ENCODE peak calls at places on chromosomes 13 and 19, in five cellular contexts. F is GM12878, C is SK-N-SH, G is K562, K is HepG2. S is an unnamed sample.

GRCh38 chr13:38483623-38484022 is 134.0 kb downstream of the UFM1 start:
- DNase-seq in F (no peak), C (no peak), G (no peak), K (no peak), S (no peak)

GRCh38 chr13:50449465-50449864 is 394.0 kb downstream of the DLEU7 start:
- DNase-seq in F (no peak), C (no peak), G (no peak), K (no peak), S (no peak)

GRCh38 chr13:33229446-33230177 is 55.9 kb downstream of the STARD13 start:
- DNase-seq in F (no peak), C (peak; percentile 49), G (no peak), K (peak; percentile 92), S (no peak)

GRCh38 chr13:77031869-77032268 is 4.9 kb upstream of the FBXL3 start:
- DNase-seq in F (no peak), C (no peak), G (no peak), K (no peak), S (no peak)

GRCh38 chr13:29577135-29578051 is 18.1 kb downstream of the SLC7A1 start:
- DNase-seq in F (no peak), C (no peak), G (no peak), K (no peak), S (no peak)

GRCh38 chr13:52983836-52984235 is 44.8 kb upstream of the OLFM4 start:
- DNase-seq in F (no peak), C (no peak), G (no peak), K (no peak), S (no peak)

GRCh38 chr19:17548145-17548544 is 7.3 kb upstream of the COLGALT1 start:
- DNase-seq in F (no peak), C (no peak), G (no peak), K (no peak), S (no peak)

GRCh38 chr13:63086286-63086685 is 1670.6 kb upstream of the PCDH20 start:
- DNase-seq in F (no peak), C (no peak), G (no peak), K (no peak), S (no peak)

GRCh38 chr13:113051641-113052040 is 54.0 kb upstream of the F7 start:
- DNase-seq in F (no peak), C (no peak), G (no peak), K (no peak), S (no peak)

GRCh38 chr19:44112802-44113137 is 429 bp upstream of the ZNF225 start:
- DNase-seq in F (no peak), C (no peak), G (no peak), K (no peak), S (no peak)

GRCh38 chr13:112747256-112747655 is 57.4 kb downstream of the ATP11A start:
- DNase-seq in F (no peak), C (no peak), G (no peak), K (no peak), S (no peak)

GRCh38 chr13:65836066-65836465 is 1394.1 kb downstream of the PCDH9 start:
- DNase-seq in F (no peak), C (no peak), G (no peak), K (no peak), S (no peak)

GRCh38 chr13:52615817-52616216 is 26.4 kb upstream of the HNRNPA1L2 start:
- DNase-seq in F (no peak), C (no peak), G (peak; percentile 12), K (peak; percentile 43), S (peak; percentile 16)

GRCh38 chr13:30143671-30144400 is 163.5 kb downstream of the KATNAL1 start:
- DNase-seq in F (no peak), C (no peak), G (no peak), K (no peak), S (no peak)

GRCh38 chr19:46513461-46514236 is 18.0 kb upstream of the PNMA8B start:
- DNase-seq in F (no peak), C (peak; percentile 87), G (peak; percentile 83), K (peak; percentile 44), S (peak; percentile 90)

GRCh38 chr13:95505265-95505664 is 47.3 kb upstream of the CLDN10 start:
- DNase-seq in F (no peak), C (no peak), G (no peak), K (no peak), S (no peak)

GRCh38 chr19:7670150-7670784 is 1.4 kb downstream of the RETN start:
- DNase-seq in F (no peak), C (no peak), G (no peak), K (no peak), S (no peak)

GRCh38 chr13:98482476-98483444 is 94.1 kb downstream of the STK24 start:
- DNase-seq in F (no peak), C (no peak), G (no peak), K (no peak), S (no peak)

GRCh38 chr13:33334831-33335230 is 49.3 kb upstream of the STARD13 start:
- DNase-seq in F (no peak), C (no peak), G (no peak), K (no peak), S (no peak)

GRCh38 chr13:43293986-43294880 is 270.8 kb downstream of the DNAJC15 start:
- DNase-seq in F (no peak), C (no peak), G (no peak), K (no peak), S (no peak)

GRCh38 chr13:67119481-67119883 is 110.7 kb downstream of the PCDH9 start:
- DNase-seq in F (no peak), C (no peak), G (no peak), K (no peak), S (no peak)

GRCh38 chr13:32538234-32538620 is 368 bp downstream of the N4BP2L2 start:
- DNase-seq in F (no peak), C (peak; percentile 45), G (no peak), K (peak; percentile 76), S (peak; percentile 27)

GRCh38 chr13:20901668-20902437 is 693 bp downstream of the XPO4 start:
- DNase-seq in F (no peak), C (peak; percentile 47), G (peak; percentile 64), K (peak; percentile 54), S (peak; percentile 41)

GRCh38 chr13:45928843-45929242 is 77.3 kb upstream of the SIAH3 start:
- DNase-seq in F (no peak), C (no peak), G (no peak), K (no peak), S (no peak)

GRCh38 chr19:45030825-45031224 is 8.0 kb upstream of the CLASRP start:
- DNase-seq in F (no peak), C (no peak), G (no peak), K (no peak), S (no peak)

GRCh38 chr13:51246411-51247298 is 24.5 kb downstream of the FAM124A start:
- DNase-seq in F (no peak), C (peak; percentile 80), G (no peak), K (no peak), S (no peak)

GRCh38 chr13:48265217-48265815 is 32.3 kb downstream of the ITM2B start:
- DNase-seq in F (peak; percentile 27), C (no peak), G (no peak), K (no peak), S (no peak)

GRCh38 chr19:19316082-19316481 is 4.2 kb downstream of the SUGP1 start:
- DNase-seq in F (no peak), C (no peak), G (no peak), K (no peak), S (no peak)

GRCh38 chr13:72221276-72221962 is 354.4 kb upstream of the DACH1 start:
- DNase-seq in F (no peak), C (no peak), G (peak; percentile 4), K (peak; percentile 28), S (peak; percentile 94)

GRCh38 chr13:54356849-54357248 is 1328.2 kb downstream of the OLFM4 start:
- DNase-seq in F (no peak), C (no peak), G (no peak), K (no peak), S (no peak)

GRCh38 chr19:29674374-29675119 is 9.3 kb downstream of the PLEKHF1 start:
- DNase-seq in F (no peak), C (no peak), G (no peak), K (no peak), S (no peak)

GRCh38 chr19:29673451-29674371 is 8.4 kb downstream of the PLEKHF1 start:
- DNase-seq in F (no peak), C (no peak), G (no peak), K (no peak), S (no peak)

GRCh38 chr19:29671393-29672076 is 6.3 kb downstream of the PLEKHF1 start:
- DNase-seq in F (peak; percentile 88), C (no peak), G (peak; percentile 63), K (peak; percentile 76), S (no peak)

GRCh38 chr19:29672319-29672932 is 7.2 kb downstream of the PLEKHF1 start:
- DNase-seq in F (no peak), C (no peak), G (peak; percentile 4), K (no peak), S (no peak)

GRCh38 chr19:29672933-29673336 is 7.7 kb downstream of the PLEKHF1 start:
- DNase-seq in F (peak; percentile 69), C (no peak), G (no peak), K (no peak), S (no peak)
- TF ChIP-seq FOXM1 in F (no peak), C (no peak), G (no peak), K (no peak), S (no peak)

DNA sequence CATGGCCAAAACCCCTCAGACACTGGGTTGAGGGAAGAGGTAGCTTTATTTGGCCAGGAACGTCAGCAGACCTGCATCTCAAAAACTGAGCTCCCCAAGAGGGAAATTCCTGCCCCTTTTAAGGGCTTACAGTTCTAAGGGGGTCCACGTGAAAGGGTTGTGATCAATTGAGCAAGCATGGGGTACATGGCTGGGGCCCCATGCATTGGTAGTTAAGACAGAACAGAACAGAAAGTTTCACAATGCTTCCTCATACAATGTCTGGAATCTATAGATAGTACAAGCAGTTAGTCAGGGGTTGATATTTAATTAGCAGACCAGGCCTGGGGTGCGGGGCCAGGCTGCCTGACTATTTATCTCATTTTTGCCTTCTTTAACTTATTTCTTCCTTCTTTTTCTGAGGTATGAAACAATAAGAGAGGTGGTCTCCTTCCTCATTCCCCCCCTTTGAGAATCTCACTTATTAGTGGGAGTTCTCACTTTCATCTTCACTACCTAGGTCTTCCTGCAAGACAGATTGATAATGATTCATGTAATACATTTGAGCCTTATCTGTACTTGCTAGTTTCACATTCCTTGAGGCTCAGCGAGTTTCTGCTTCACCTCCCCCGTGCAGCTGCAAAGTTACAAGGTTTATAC is 84.8 kb downstream of the SLC25A15 start:
- DNase-seq in F (no peak), C (no peak), G (no peak), K (no peak), S (no peak)
- TF ChIP-seq FOXM1 in F (no peak), C (no peak), G (no peak), K (no peak), S (no peak)

GRCh38 chr19:54248016-54248601 is 5.5 kb upstream of the LILRA6 start:
- DNase-seq in F (no peak), C (no peak), G (no peak), K (no peak), S (no peak)
- TF ChIP-seq FOXM1 in F (no peak), C (no peak), G (no peak), K (no peak), S (no peak)

GRCh38 chr19:14089412-14089661 is 1.2 kb downstream of the SAMD1 start:
- DNase-seq in F (no peak), C (peak; percentile 42), G (no peak), K (no peak), S (no peak)

GRCh38 chr19:14090509-14091085 is at the start of gene SAMD1:
- DNase-seq in F (no peak), C (peak; percentile 95), G (peak; percentile 94), K (peak; percentile 73), S (peak; percentile 77)

GRCh38 chr19:14089662-14090508 is 666 bp downstream of the SAMD1 start:
- DNase-seq in F (no peak), C (peak; percentile 85), G (peak; percentile 70), K (no peak), S (peak; percentile 50)

GRCh38 chr19:14091885-14092462 is 1.4 kb upstream of the SAMD1 start:
- DNase-seq in F (no peak), C (no peak), G (peak; percentile 56), K (no peak), S (no peak)

GRCh38 chr19:14091086-14091884 is 734 bp upstream of the SAMD1 start:
- DNase-seq in F (no peak), C (peak; percentile 93), G (peak; percentile 92), K (peak; percentile 44), S (peak; percentile 77)
- TF ChIP-seq FOXM1 in F (peak; percentile 56), C (no peak), G (no peak), K (no peak), S (no peak)

S was measured in HEK293T.